ENCODE peak calls at places on chromosomes 5 and 9, in nine cellular contexts. Y, C, D, P, F, I, Q, G and Z are unnamed samples.

GRCh38 chr5:171595401-171595800 is 176.0 kb downstream of the FGF18 start:
- DNase-seq in Q (no peak), I (no peak), C (no peak), Y (no peak), P (no peak), G (no peak), D (no peak), F (no peak), Z (no peak)

GRCh38 chr5:57184322-57184721 is 10.5 kb downstream of the GPBP1 start:
- DNase-seq in Y (no peak), C (no peak), G (no peak), F (no peak), Q (no peak), P (no peak), I (no peak), D (no peak), Z (no peak)

GRCh38 chr5:113147088-113147487 is 170.5 kb downstream of the DCP2 start:
- DNase-seq in G (peak; percentile 93), C (no peak), Y (peak; percentile 99), I (no peak), P (no peak), F (no peak), Q (no peak), D (no peak), Z (no peak)

GRCh38 chr9:91978739-91979414 is 28.8 kb upstream of the ROR2 start:
- DNase-seq in P (peak; percentile 61), Y (peak; percentile 93), F (no peak), I (no peak), Q (peak; percentile 26), G (peak; percentile 72), D (no peak), C (no peak), Z (no peak)

GRCh38 chr9:32968101-32969011 is 33.1 kb downstream of the APTX start:
- DNase-seq in P (no peak), Q (peak; percentile 6), G (peak; percentile 86), D (peak; percentile 29), C (no peak), I (peak; percentile 31), Y (peak; percentile 57), F (peak; percentile 47), Z (peak; percentile 21)

GRCh38 chr9:34570422-34571179 is 18.9 kb downstream of the CNTFR start:
- DNase-seq in Y (no peak), C (no peak), F (no peak), P (no peak), D (no peak), Q (no peak), G (no peak), I (no peak), Z (no peak)

GRCh38 chr9:126326228-126327015 is at the start of gene MVB12B:
- DNase-seq in Y (peak; percentile 8), G (peak; percentile 77), Q (no peak), P (peak; percentile 46), F (peak; percentile 34), I (peak; percentile 39), C (peak; percentile 46), D (peak; percentile 49), Z (peak; percentile 57)

GRCh38 chr5:9927521-9927997 is 297.4 kb upstream of the TAS2R1 start:
- DNase-seq in D (no peak), Y (peak; percentile 48), Q (no peak), F (no peak), C (no peak), G (peak; percentile 25), P (no peak), I (no peak), Z (no peak)

GRCh38 chr9:117720555-117720954 is 16.4 kb downstream of the TLR4 start:
- DNase-seq in P (no peak), D (peak; percentile 44), Q (no peak), C (peak; percentile 42), Y (no peak), I (no peak), F (no peak), G (peak; percentile 41), Z (no peak)

GRCh38 chr9:27599102-27599501 is 25.8 kb upstream of the C9orf72 start:
- DNase-seq in Y (no peak), I (no peak), C (no peak), D (no peak), G (no peak), Q (no peak), P (no peak), F (no peak), Z (no peak)

GRCh38 chr9:38144421-38144820 is 75.4 kb upstream of the SHB start:
- DNase-seq in F (no peak), I (no peak), D (no peak), C (no peak), P (no peak), G (peak; percentile 12), Y (peak; percentile 70), Q (no peak), Z (no peak)

DNA sequence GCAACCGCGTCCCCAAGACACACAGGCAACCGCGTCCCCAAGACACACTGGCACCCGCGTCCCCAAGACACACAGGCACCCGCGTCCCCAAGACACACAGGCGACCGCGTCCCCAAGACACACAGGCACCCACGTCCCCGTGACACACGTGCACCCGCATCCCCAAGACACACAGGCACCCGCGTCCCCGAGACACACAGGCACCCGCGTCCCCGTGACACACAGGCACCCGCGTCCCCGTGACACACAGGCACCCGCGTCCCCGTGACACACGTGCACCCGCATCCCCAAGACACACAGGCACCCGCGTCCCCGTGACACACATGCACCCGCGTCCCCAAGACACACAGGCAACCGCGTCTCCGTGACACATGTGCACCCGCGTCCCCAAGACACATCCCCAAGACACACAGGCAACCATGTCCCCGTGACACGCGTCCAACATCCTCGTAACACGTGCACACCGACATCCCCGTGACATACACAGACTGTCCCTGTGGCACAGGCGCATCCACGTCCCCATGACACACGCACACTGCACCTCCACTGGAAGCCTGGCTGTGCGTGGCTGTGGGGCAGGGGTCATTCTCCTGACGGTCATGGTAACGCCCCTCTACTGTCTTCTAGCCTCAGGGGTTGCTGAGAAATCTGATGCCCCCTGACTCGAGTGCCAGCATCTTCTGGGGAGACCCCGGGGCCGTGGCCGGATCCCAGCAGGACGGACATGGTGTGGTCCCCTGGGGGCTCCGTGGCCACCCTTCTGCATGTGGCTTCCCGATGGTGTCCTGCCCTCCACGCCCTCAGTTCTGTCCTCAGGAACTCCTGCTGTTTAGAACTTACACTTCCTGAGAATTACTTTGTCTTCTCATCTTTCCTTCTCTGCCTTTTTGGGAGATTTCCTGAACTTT is 24.1 kb downstream of the EXD3 start:
- DNase-seq in P (no peak), F (no peak), D (no peak), I (no peak), C (no peak), Y (no peak), G (no peak), Q (no peak), Z (no peak)
- H3K9me3 ChIP-seq in P (no peaks in the 10 kb centered on the region), F (no peaks in the 10 kb centered on the region), D (no peaks in the 10 kb centered on the region), I (no peaks in the 10 kb centered on the region), C (no peaks in the 10 kb centered on the region), Y (no peaks in the 10 kb centered on the region), G (no peaks in the 10 kb centered on the region), Q (no peaks in the 10 kb centered on the region), Z (no peaks in the 10 kb centered on the region)

GRCh38 chr5:140780512-140780911 is 5.4 kb upstream of the PCDHA1 start:
- DNase-seq in Y (no peak), P (no peak), C (no peak), G (no peak), I (no peak), D (no peak), F (no peak), Q (no peak), Z (no peak)
- H3K9me3 ChIP-seq in Y (peaks cover 21% of the 10 kb centered on the region), P (peaks cover 22% of the 10 kb centered on the region), C (peaks cover 100% of the 10 kb centered on the region), G (peaks cover 68% of the 10 kb centered on the region), I (peaks cover 84% of the 10 kb centered on the region), D (peaks cover 19% of the 10 kb centered on the region), F (no peaks in the 10 kb centered on the region), Q (no peaks in the 10 kb centered on the region), Z (peaks cover 15% of the 10 kb centered on the region)

GRCh38 chr5:178786424-178786823 is 56.0 kb upstream of the ZNF354A start:
- DNase-seq in Q (no peak), P (no peak), D (no peak), C (no peak), I (no peak), Y (no peak), G (no peak), F (no peak), Z (no peak)

GRCh38 chr5:178787889-178788288 is 57.4 kb upstream of the ZNF354A start:
- DNase-seq in F (no peak), G (no peak), Y (no peak), I (no peak), P (no peak), D (no peak), Q (no peak), C (no peak), Z (no peak)

GRCh38 chr5:178790371-178790770 is 59.9 kb upstream of the ZNF354A start:
- DNase-seq in Q (no peak), P (no peak), Y (no peak), G (peak; percentile 4), I (no peak), C (no peak), D (no peak), F (no peak), Z (no peak)

GRCh38 chr5:178786859-178787499 is 56.5 kb upstream of the ZNF354A start:
- DNase-seq in F (no peak), Q (no peak), C (no peak), P (no peak), Y (peak; percentile 58), I (no peak), D (no peak), G (peak; percentile 38), Z (no peak)

GRCh38 chr5:178788381-178789085 is 58.1 kb upstream of the ZNF354A start:
- DNase-seq in D (no peak), Q (no peak), I (no peak), G (no peak), C (no peak), P (peak; percentile 63), Y (no peak), F (no peak), Z (no peak)
- H3K9me3 ChIP-seq in D (no peaks in the 10 kb centered on the region), Q (no peaks in the 10 kb centered on the region), I (no peaks in the 10 kb centered on the region), G (no peaks in the 10 kb centered on the region), C (no peaks in the 10 kb centered on the region), P (no peaks in the 10 kb centered on the region), Y (peaks cover 43% of the 10 kb centered on the region), F (no peaks in the 10 kb centered on the region), Z (no peaks in the 10 kb centered on the region)

GRCh38 chr5:75558221-75558620 is 46.5 kb downstream of the POLK start:
- DNase-seq in P (no peak), Q (no peak), C (no peak), D (no peak), F (no peak), I (no peak), Y (no peak), G (no peak), Z (no peak)

GRCh38 chr5:75553358-75553757 is 41.7 kb downstream of the POLK start:
- DNase-seq in P (no peak), C (no peak), F (no peak), Q (no peak), I (no peak), D (no peak), G (no peak), Y (no peak), Z (no peak)

DNA sequence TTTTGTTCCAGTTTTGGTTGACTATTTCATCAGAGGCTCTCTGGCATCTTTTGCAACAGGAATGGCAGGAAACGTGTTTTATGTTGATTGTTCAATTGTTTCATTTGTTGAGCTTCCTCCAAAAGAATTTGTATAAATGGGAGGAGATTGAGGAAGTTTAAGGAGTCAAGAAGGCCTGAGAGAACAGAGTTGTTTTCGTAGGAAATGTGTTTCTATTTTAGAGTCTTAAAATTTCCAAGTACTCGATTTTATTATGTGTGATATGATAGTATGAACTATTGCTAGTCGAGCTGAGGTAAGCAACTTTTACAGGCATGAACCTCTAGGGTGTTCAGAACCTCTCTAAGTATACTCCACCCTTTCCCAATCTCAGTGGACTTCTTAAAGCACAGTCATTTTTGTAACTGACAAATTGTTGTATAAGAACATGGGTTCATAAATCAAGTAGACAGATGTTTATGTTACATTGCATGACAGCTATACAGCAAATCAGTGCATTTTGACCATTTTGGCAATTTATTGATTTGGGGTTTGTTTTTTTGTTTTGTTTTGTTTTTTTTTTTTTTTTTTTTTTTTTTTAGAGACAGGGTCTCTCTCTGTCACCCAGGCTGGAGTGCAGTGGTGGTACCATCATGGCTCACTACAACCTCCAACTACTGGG is 47.4 kb downstream of the POLK start:
- DNase-seq in Q (no peak), F (no peak), C (no peak), D (no peak), G (peak; percentile 22), Y (no peak), P (no peak), I (no peak), Z (no peak)
- H3K9me3 ChIP-seq in Q (no peaks in the 10 kb centered on the region), F (no peaks in the 10 kb centered on the region), C (peaks cover 25% of the 10 kb centered on the region), D (peaks cover 8% of the 10 kb centered on the region), G (peaks cover 6% of the 10 kb centered on the region), Y (peaks cover 2% of the 10 kb centered on the region), P (no peaks in the 10 kb centered on the region), I (no peaks in the 10 kb centered on the region), Z (no peaks in the 10 kb centered on the region)